ENCODE peak calls at places on chromosomes 2 and 18, in eight cellular contexts. L is A549, X is thoracic aorta, G is fibroblast of mammary gland, C is cardiac fibroblast, A is astrocyte, F is AG09309, Q is IMR-90. V is an unnamed sample.

GRCh38 chr2:154375625-154376020 is 322.9 kb upstream of the KCNJ3 start:
- DNase-seq in Q (no peak), G (peak), C (peak), F (no peak), A (peak), X (no peak), L (peak), V (peak)

GRCh38 chr2:228771306-228771705 is 499.8 kb downstream of the PID1 start:
- DNase-seq in G (no peak), Q (no peak), A (no peak), L (no peak), X (no peak), C (no peak), F (no peak), V (no peak)

GRCh38 chr2:175256806-175257585 is 75.5 kb upstream of the ATP5MC3 start:
- DNase-seq in Q (no peak), A (no peak), F (no peak), C (no peak), G (no peak), X (no peak), L (no peak), V (no peak)

GRCh38 chr2:10300997-10301945 is 1.4 kb upstream of the HPCAL1 start:
- DNase-seq in Q (no peak), A (no peak), F (no peak), G (no peak), L (no peak), X (no peak), C (no peak), V (no peak)

GRCh38 chr2:67130526-67131309 is 266.4 kb upstream of the ETAA1 start:
- DNase-seq in F (no peak), L (no peak), A (peak), C (peak), X (no peak), Q (peak), G (peak), V (peak)

GRCh38 chr18:36035253-36035652 is 32.1 kb downstream of the RPRD1A start:
- DNase-seq in C (no peak), L (no peak), X (no peak), A (peak), F (no peak), G (no peak), Q (no peak), V (peak)

GRCh38 chr2:19900536-19901200 is 1.1 kb downstream of the TTC32 start:
- DNase-seq in F (no peak), X (no peak), A (peak), C (peak), Q (no peak), G (peak), L (peak), V (peak)

GRCh38 chr2:240141736-240142135 is 1.3 kb upstream of the OTOS start:
- DNase-seq in F (no peak), C (no peak), A (no peak), Q (no peak), G (no peak), L (no peak), X (no peak), V (no peak)

GRCh38 chr2:20130821-20131645 is 79.6 kb upstream of the LAPTM4A start:
- DNase-seq in G (no peak), L (no peak), Q (no peak), F (no peak), X (no peak), C (no peak), A (peak), V (no peak)

GRCh38 chr2:50455351-50455750 is 576.6 kb downstream of the NRXN1 start:
- DNase-seq in A (no peak), X (no peak), L (no peak), Q (no peak), G (no peak), C (no peak), F (no peak), V (no peak)
- H3K4me3 ChIP-seq in A (no peak), X (no peak), L (no peak), Q (no peak), G (no peak), C (no peak), F (no peak), V (no peak)

DNA sequence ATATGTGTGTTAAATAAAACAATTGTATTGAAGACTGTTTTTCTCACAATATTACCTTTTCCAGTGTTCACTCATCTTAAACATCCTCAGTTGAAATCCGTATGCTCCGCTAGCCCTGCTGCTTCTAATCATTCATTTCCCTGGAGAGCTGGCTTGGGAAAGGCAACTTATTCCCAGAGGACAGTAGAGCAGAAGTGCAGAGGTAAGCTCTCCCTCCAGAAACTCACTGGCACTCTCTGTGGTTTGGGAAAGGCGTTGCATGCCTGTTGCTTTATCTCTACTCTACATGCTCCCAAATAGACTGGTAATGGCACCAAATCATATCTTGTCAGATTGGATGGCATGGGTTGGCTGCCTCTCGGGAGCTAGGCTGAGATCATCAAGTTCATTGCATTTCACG is 117.1 kb upstream of the BOD1L2 start:
- DNase-seq in L (peak), G (no peak), C (peak), A (no peak), F (no peak), X (no peak), Q (no peak), V (no peak)
- TF ChIP-seq CTCF in L (no peak), G (no peak), C (no peak), A (no peak), F (peak), X (no peak), Q (peak), V (no peak)

GRCh38 chr2:203455209-203455608 is 79.9 kb downstream of the RAPH1 start:
- DNase-seq in X (no peak), G (no peak), A (no peak), F (no peak), Q (no peak), C (no peak), L (no peak), V (no peak)

GRCh38 chr2:203453858-203454451 is 81.1 kb downstream of the RAPH1 start:
- DNase-seq in C (peak), Q (peak), X (no peak), A (peak), F (no peak), L (peak), G (peak), V (peak)

GRCh38 chr2:203451011-203451410 is 84.1 kb downstream of the RAPH1 start:
- DNase-seq in F (no peak), X (no peak), G (no peak), Q (peak), L (no peak), A (peak), C (peak), V (peak)

GRCh38 chr2:203450571-203450970 is 84.5 kb downstream of the RAPH1 start:
- DNase-seq in A (no peak), Q (no peak), X (no peak), C (no peak), F (no peak), L (no peak), G (no peak), V (no peak)

GRCh38 chr2:203451686-203452085 is 83.4 kb downstream of the RAPH1 start:
- DNase-seq in C (peak), Q (peak), G (peak), A (no peak), F (no peak), X (no peak), L (no peak), V (peak)
- H3K4me3 ChIP-seq in C (no peak), Q (no peak), G (no peak), A (no peak), F (no peak), X (no peak), L (no peak), V (no peak)

GRCh38 chr2:132963161-132963560 is 293.2 kb upstream of the LYPD1 start:
- DNase-seq in F (no peak), X (no peak), Q (no peak), C (no peak), L (no peak), G (no peak), A (no peak), V (no peak)
- TF ChIP-seq CTCF in F (no peak), X (no peak), Q (no peak), C (no peak), L (no peak), G (no peak), A (no peak), V (no peak)

GRCh38 chr2:73228631-73229030 is 4.4 kb downstream of the PRADC1 start:
- DNase-seq in X (no peak), A (no peak), F (no peak), G (no peak), L (no peak), Q (no peak), C (no peak), V (no peak)
- H3K4me3 ChIP-seq in X (no peak), A (no peak), F (no peak), G (no peak), L (no peak), Q (no peak), C (no peak), V (no peak)

DNA sequence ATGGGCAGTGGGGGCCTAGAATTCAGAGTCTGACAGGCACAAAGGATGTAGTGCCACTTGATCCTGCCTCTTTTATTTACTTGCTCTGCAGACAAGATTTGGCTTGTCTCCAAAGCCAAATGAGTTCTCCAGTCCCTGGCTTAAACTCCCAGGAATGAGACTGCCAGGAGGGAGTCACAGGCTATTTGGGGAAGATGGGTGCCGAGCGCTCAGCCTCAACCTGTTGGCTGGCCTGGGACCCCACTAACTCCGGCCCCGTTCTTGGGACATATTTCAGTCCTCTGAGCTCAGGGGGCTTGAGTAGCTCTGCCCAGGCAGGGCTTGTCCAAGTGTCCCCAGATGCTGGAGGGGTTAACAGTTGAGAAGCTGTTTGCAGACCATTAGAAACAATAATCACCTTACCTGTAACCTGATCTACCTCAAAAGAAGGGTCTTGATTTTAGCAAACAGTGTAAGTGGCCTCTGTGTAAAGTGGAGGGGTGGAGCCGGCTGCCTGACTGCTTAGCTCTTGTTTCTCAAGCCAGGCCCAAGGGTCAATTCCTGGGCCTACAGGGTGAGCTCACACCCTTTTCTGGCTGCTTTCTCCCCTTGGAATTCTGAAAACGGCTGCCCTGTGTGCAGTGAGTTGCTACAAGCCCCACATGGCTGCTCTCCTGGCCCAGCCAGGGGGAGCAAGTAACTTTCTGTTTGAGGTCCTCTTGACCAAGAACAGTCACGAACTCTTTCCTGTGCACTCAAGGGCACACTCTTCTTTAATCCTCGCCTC is 27.1 kb upstream of the FZD5 start:
- DNase-seq in C (no peak), A (no peak), X (no peak), G (no peak), L (peak), F (no peak), Q (peak), V (peak)
- TF ChIP-seq CTCF in C (no peak), A (no peak), X (no peak), G (no peak), L (no peak), F (no peak), Q (no peak), V (no peak)

GRCh38 chr2:62202729-62203128 is 6.8 kb downstream of the B3GNT2 start:
- DNase-seq in X (no peak), Q (no peak), A (no peak), F (no peak), L (no peak), C (no peak), G (no peak), V (no peak)

GRCh38 chr2:62204998-62205496 is 9.1 kb downstream of the B3GNT2 start:
- DNase-seq in G (no peak), A (no peak), L (no peak), F (no peak), C (no peak), X (no peak), Q (no peak), V (no peak)

GRCh38 chr2:62205554-62205953 is 9.6 kb downstream of the B3GNT2 start:
- DNase-seq in Q (no peak), F (no peak), C (no peak), X (no peak), A (no peak), L (no peak), G (no peak), V (no peak)

GRCh38 chr2:62202019-62202722 is 6.3 kb downstream of the B3GNT2 start:
- DNase-seq in G (no peak), C (no peak), F (no peak), Q (no peak), X (no peak), L (no peak), A (no peak), V (no peak)

GRCh38 chr2:62203459-62203858 is 7.5 kb downstream of the B3GNT2 start:
- DNase-seq in X (no peak), L (no peak), F (no peak), Q (no peak), A (no peak), C (no peak), G (no peak), V (no peak)
- H3K4me3 ChIP-seq in X (no peak), L (no peak), F (no peak), Q (no peak), A (no peak), C (no peak), G (no peak), V (no peak)

GRCh38 chr2:42030829-42031228 is 17.0 kb upstream of the PKDCC start:
- DNase-seq in C (no peak), F (no peak), Q (no peak), L (no peak), G (no peak), X (no peak), A (no peak), V (no peak)
- TF ChIP-seq CTCF in C (no peak), F (no peak), Q (no peak), L (no peak), G (no peak), X (no peak), A (no peak), V (no peak)

DNA sequence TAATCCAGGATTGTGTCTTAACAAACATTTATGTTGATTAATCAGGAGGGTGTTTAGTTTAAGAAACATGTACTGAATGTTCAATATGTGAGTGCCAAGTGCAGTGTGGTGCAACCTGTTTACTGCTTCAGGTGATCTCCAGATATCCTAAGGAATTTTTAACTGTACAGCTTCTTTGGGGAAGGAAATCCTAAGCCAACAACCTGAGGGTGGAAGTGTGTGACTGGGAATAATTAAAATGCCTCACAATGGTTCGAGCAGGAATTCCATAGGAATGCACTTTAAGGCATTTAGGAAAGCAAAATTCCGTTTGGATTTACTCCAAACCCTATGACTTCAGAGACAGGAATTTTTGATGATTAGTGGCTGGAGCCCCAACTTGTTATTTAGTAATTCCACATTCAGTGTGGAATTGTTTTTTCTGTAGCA is 16.4 kb downstream of the CRIM1 start:
- DNase-seq in A (peak), F (peak), L (peak), Q (peak), X (no peak), C (peak), G (peak), V (peak)
- H3K4me3 ChIP-seq in A (peak), F (no peak), L (peak), Q (no peak), X (no peak), C (no peak), G (no peak), V (no peak)

DNA sequence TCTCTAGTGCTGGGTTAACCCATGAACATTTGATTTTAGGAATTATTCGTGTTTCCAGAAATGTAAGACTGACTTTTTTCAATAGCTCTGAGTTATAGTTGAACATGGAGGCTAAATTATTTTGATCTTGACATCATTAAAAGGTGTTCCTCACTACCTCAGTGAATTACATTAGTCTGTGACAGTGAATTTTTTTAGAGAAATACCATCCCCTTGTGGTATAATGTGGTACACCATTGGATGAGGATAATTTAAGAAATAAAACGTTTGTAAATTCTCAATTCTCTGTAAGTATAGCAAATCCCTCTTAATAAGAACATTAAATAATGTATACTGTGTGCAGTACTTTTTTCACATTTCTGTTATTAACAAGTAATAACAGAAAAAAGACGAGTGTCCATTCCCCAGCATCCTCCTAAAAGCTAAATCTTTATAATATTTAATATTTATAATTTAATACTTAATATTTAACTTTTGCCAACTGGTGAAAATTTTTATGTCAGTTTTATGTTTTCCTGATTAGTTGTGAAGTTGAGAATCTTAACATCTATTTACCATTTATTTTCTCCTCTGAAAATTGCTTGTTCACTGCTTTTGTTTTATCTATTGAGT is 70.3 kb upstream of the CWC22 start:
- DNase-seq in G (peak), L (peak), F (no peak), C (peak), Q (peak), X (no peak), A (peak), V (peak)
- TF ChIP-seq CTCF in G (peak), L (peak), F (peak), C (peak), Q (peak), X (peak), A (peak), V (peak)